ENCODE peak calls at places on chromosomes 4 and X, in ten cellular contexts. X is smooth muscle cell of the brain vasculature; G is adrenal gland; C is stimulated activated CD8-positive, alpha-beta memory T cell treated with anti-CD3 and anti-CD28 coated beads, Interleukin-2, amount 100 ng/mL, for 48 hours; S is neural crest cell; M is ELF-1; H is stimulated activated naive B cell treated with anti-CD40 and anti-IgM and Interleukin-4, amounts not matched to agents 10 μg/mL and 1 μg/mL and 100 μg/mL, for 72 hours; E is NCI-H2029; V is IMR-90; J is HuH-7. N is an unnamed sample.
A peak's percentile ranks its signal among the peaks of the same experiment; 100 is the strongest.

GRCh38 chr4:19346636-19347035 is 905.1 kb upstream of the SLIT2 start:
- DNase-seq in S (no peak), M (no peak), H (no peak), X (no peak), C (no peak), G (no peak), E (no peak), V (no peak), J (no peak), N (no peak)

GRCh38 chrX:129637217-129638109 is 17.3 kb downstream of the APLN start:
- DNase-seq in E (peak; percentile 13), S (peak; percentile 83), C (peak; percentile 58), J (peak; percentile 50), G (peak; percentile 58), H (peak; percentile 47), X (peak; percentile 40), V (peak; percentile 53), M (peak; percentile 92), N (peak; percentile 49)

GRCh38 chr4:89290727-89291126 is 16.9 kb downstream of the GPRIN3 start:
- DNase-seq in H (no peak), E (no peak), S (no peak), C (no peak), G (no peak), X (no peak), J (no peak), V (no peak), M (no peak), N (no peak)

GRCh38 chr4:98663226-98664006 is 5.0 kb upstream of the TSPAN5 start:
- DNase-seq in C (peak; percentile 37), G (no peak), S (no peak), V (no peak), J (no peak), E (no peak), X (no peak), H (peak; percentile 81), M (no peak), N (no peak)

GRCh38 chrX:45472968-45473367 is 272.3 kb upstream of the DIPK2B start:
- DNase-seq in M (no peak), V (peak; percentile 68), C (no peak), H (no peak), E (no peak), X (no peak), G (no peak), J (no peak), S (no peak), N (no peak)

GRCh38 chr4:185204238-185204910 is 574 bp upstream of the CFAP97 start:
- DNase-seq in V (peak; percentile 21), X (no peak), J (no peak), E (no peak), S (no peak), G (no peak), M (no peak), H (no peak), C (no peak), N (no peak)

GRCh38 chrX:57286507-57287251 is at the start of gene FAAH2:
- DNase-seq in M (peak; percentile 87), E (peak; percentile 90), G (no peak), X (no peak), V (no peak), J (no peak), C (peak; percentile 14), S (no peak), H (no peak), N (no peak)

GRCh38 chr4:77314697-77315096 is 157.7 kb downstream of the CCNG2 start:
- DNase-seq in M (no peak), X (no peak), J (no peak), H (no peak), S (no peak), E (no peak), C (no peak), V (no peak), G (no peak), N (no peak)

GRCh38 chr4:141346144-141346543 is 125.4 kb downstream of the ZNF330 start:
- DNase-seq in G (peak; percentile 53), X (no peak), M (no peak), V (peak; percentile 74), H (no peak), C (no peak), J (peak; percentile 17), S (no peak), E (peak; percentile 42), N (peak; percentile 42)

GRCh38 chr4:21474195-21474594 is 474.4 kb downstream of the KCNIP4 start:
- DNase-seq in H (no peak), S (no peak), J (no peak), X (no peak), V (no peak), C (no peak), G (no peak), M (no peak), E (no peak), N (no peak)

GRCh38 chr4:102610476-102610875 is 109.3 kb downstream of the NFKB1 start:
- DNase-seq in V (no peak), J (no peak), E (no peak), M (no peak), X (no peak), S (no peak), H (no peak), C (no peak), G (no peak), N (no peak)

GRCh38 chr4:186669159-186669720 is 54.4 kb downstream of the FAT1 start:
- DNase-seq in V (peak; percentile 81), M (peak; percentile 48), G (no peak), C (no peak), H (no peak), J (no peak), S (no peak), X (no peak), E (no peak), N (no peak)

GRCh38 chr4:82718067-82718935 is 80.3 kb downstream of the SCD5 start:
- DNase-seq in H (no peak), E (no peak), V (no peak), S (no peak), J (no peak), C (no peak), X (no peak), M (no peak), G (peak; percentile 96), N (no peak)

GRCh38 chr4:108834167-108834566 is 71.3 kb upstream of the ETNPPL start:
- DNase-seq in X (no peak), J (no peak), G (no peak), V (peak; percentile 87), S (no peak), E (no peak), H (no peak), M (peak; percentile 13), C (no peak), N (no peak)

N was measured in BE2C.